ENCODE peak calls at places on chromosome 11, in nine cellular contexts. Z is spleen, W is Panc1, H is Karpas-422, K is left ventricle myocardium inferior, B is neuronal stem cell, E is breast epithelium, T is left lung, O is thoracic aorta. U is an unnamed sample. For H3K4me1, the result is how much of the 10 kb centered on the place peaks cover.

GRCh38 chr11:27392715-27393114 is 29.7 kb upstream of the CCDC34 start:
- DNase-seq in K (no peak), T (no peak), H (no peak), W (no peak), O (no peak), Z (no peak), E (no peak), B (peak), U (no peak)

GRCh38 chr11:33722579-33723234 is 13.5 kb downstream of the CD59 start:
- DNase-seq in Z (no peak), H (no peak), K (no peak), W (no peak), O (no peak), T (peak), E (no peak), B (no peak), U (no peak)

GRCh38 chr11:73318501-73319011 is 10.5 kb downstream of the ARHGEF17 start:
- DNase-seq in K (no peak), H (no peak), Z (no peak), T (no peak), E (no peak), B (no peak), W (no peak), O (no peak), U (no peak)

GRCh38 chr11:67419330-67420049 is 4.0 kb downstream of the CARNS1 start:
- DNase-seq in T (no peak), W (no peak), H (no peak), O (no peak), Z (no peak), E (no peak), B (no peak), K (no peak), U (no peak)

GRCh38 chr11:84722583-84723108 is 904.5 kb downstream of the DLG2 start:
- DNase-seq in Z (no peak), T (no peak), O (no peak), W (no peak), B (peak), K (no peak), H (no peak), E (no peak), U (no peak)

GRCh38 chr11:88101881-88102594 is 73.2 kb downstream of the RAB38 start:
- DNase-seq in W (no peak), H (no peak), E (no peak), B (no peak), K (no peak), Z (no peak), O (no peak), T (no peak), U (no peak)

GRCh38 chr11:98564233-98564632 is 456.5 kb upstream of the CNTN5 start:
- DNase-seq in O (no peak), W (no peak), H (no peak), E (no peak), Z (no peak), K (no peak), B (no peak), T (no peak), U (no peak)

GRCh38 chr11:68164437-68164836 is 43.2 kb upstream of the CHKA start:
- DNase-seq in H (no peak), O (no peak), B (no peak), E (no peak), Z (no peak), T (no peak), W (no peak), K (no peak), U (no peak)

GRCh38 chr11:73330569-73331093 is 22.6 kb downstream of the ARHGEF17 start:
- DNase-seq in E (no peak), H (no peak), O (no peak), Z (no peak), K (no peak), W (no peak), B (no peak), T (no peak), U (no peak)

GRCh38 chr11:104361975-104362374 is 198.0 kb upstream of the PDGFD start:
- DNase-seq in E (no peak), O (no peak), B (no peak), K (no peak), T (no peak), Z (no peak), H (no peak), W (no peak), U (no peak)

GRCh38 chr11:35367491-35367890 is 51.9 kb downstream of the SLC1A2 start:
- DNase-seq in B (no peak), W (no peak), K (no peak), T (no peak), E (no peak), H (no peak), O (no peak), Z (no peak), U (no peak)

GRCh38 chr11:59756496-59756840 is 1.3 kb downstream of the STX3 start:
- DNase-seq in E (no peak), Z (no peak), O (no peak), W (peak), H (no peak), T (no peak), B (no peak), K (no peak), U (no peak)

GRCh38 chr11:125946712-125947418 is 1.0 kb downstream of the VSIG10L2 start:
- DNase-seq in H (no peak), Z (no peak), O (no peak), B (no peak), T (no peak), E (no peak), K (no peak), W (no peak), U (no peak)

GRCh38 chr11:59754494-59754858 is 700 bp upstream of the STX3 start:
- DNase-seq in E (no peak), O (no peak), K (peak), W (no peak), Z (peak), T (no peak), H (peak), B (no peak), U (no peak)

GRCh38 chr11:10324474-10324873 is 19.6 kb downstream of the ADM start:
- DNase-seq in O (no peak), T (no peak), E (no peak), K (no peak), W (no peak), Z (no peak), B (no peak), H (no peak), U (no peak)
- H3K4me1 ChIP-seq in O (half or more), T (half or more), E (under half), K (half or more), W (half or more), Z (under half), B (under half), H (under half), U (under half)

GRCh38 chr11:62443390-62444201 is 24.8 kb downstream of the SCGB1A1 start:
- DNase-seq in K (peak), E (no peak), Z (no peak), B (no peak), H (no peak), W (no peak), O (no peak), T (no peak), U (no peak)
- H3K27ac ChIP-seq in K (peak), E (peak), Z (peak), B (no peak), H (no peak), W (peak), O (peak), T (peak), U (no peak)

GRCh38 chr11:2390871-2391662 is 9.5 kb upstream of the TSSC4 start:
- DNase-seq in E (no peak), H (peak), B (no peak), K (no peak), W (no peak), T (no peak), O (no peak), Z (no peak), U (no peak)
- H3K4me1 ChIP-seq in E (under half), H (half or more), B (under half), K (half or more), W (under half), T (half or more), O (half or more), Z (half or more), U (under half)

DNA sequence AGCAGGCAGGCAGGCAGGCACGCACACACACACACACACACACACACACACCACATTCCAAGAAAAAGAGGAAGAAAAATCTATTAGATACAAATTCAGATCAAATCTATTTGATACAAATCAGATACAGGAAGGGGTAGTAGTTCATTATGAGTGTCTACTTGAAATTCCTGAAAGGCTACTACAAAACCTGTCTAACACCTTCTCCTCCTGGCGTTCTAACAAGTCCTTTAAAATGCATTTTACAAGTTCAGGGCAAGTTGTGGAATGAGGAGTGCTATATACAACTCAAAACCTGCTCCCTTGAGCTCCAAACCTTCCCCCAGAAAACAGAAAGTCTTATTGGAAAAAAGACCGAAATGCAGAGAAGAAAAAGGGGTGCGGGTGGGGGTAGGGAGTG is 476 bp downstream of the ARHGAP32 start:
- DNase-seq in O (no peak), T (no peak), W (peak), Z (no peak), K (no peak), H (no peak), E (no peak), B (no peak), U (no peak)
- H3K27ac ChIP-seq in O (no peak), T (no peak), W (peak), Z (no peak), K (no peak), H (no peak), E (peak), B (no peak), U (no peak)

GRCh38 chr11:1751521-1751921 is 1.1 kb upstream of the IFITM10 start:
- DNase-seq in K (peak), O (no peak), H (no peak), Z (peak), E (no peak), W (no peak), B (no peak), T (no peak), U (no peak)

GRCh38 chr11:1749787-1750351 is 526 bp downstream of the IFITM10 start:
- DNase-seq in E (no peak), T (no peak), H (no peak), K (no peak), B (no peak), W (no peak), Z (peak), O (peak), U (no peak)

GRCh38 chr11:1750840-1751520 is 585 bp upstream of the IFITM10 start:
- DNase-seq in T (peak), Z (peak), K (no peak), B (no peak), H (no peak), O (no peak), E (no peak), W (no peak), U (no peak)

GRCh38 chr11:1749020-1749758 is 1.2 kb downstream of the IFITM10 start:
- DNase-seq in E (no peak), H (no peak), Z (peak), B (no peak), O (no peak), T (peak), K (no peak), W (no peak), U (no peak)

DNA sequence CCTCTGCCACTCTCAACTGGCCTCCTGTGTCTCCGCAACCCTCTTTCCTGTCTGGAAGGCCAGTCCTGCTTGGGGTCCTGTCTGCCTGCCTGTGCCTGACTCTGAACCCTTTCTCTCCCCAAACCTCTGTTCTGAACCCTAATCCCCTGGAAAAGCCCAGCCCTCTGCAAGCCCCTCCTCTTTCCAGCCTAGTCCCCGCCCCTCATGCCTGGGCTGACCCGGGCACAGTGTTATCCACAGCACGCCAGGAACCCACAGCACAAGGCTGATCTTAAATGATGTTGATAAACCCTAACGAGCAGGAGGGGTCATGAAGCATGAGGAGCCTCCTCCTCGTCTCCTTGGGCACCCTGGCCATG is at the start of gene IFITM10:
- DNase-seq in Z (no peak), T (peak), W (no peak), K (peak), B (no peak), O (no peak), E (no peak), H (no peak), U (no peak)
- H3K4me1 ChIP-seq in Z (half or more), T (half or more), W (under half), K (half or more), B (under half), O (half or more), E (under half), H (under half), U (under half)

U was measured in effector memory CD4-positive, alpha-beta T cell.